ENCODE peak calls at places on chromosomes 1 and 21, in six cellular contexts. One of them, this sample, is unnamed.

GRCh38 chr1:226366290-226366689 is 41.6 kb downstream of the PARP1 start:
- DNase-seq in Calu3: no peak
- DNase-seq in HTR-8/SVneo: no peak
- DNase-seq in stimulated activated CD8-positive, alpha-beta memory T cell treated with anti-CD3 and anti-CD28 coated beads, Interleukin-15, amount 100 ng/mL, for 1 hour: no peak
- DNase-seq in dorsolateral prefrontal cortex: no peak
- DNase-seq in cardiac muscle cell: no peak
- DNase-seq in this sample: no peak

GRCh38 chr1:211920602-211921226 is 90.2 kb upstream of the LPGAT1 start:
- DNase-seq in Calu3: no peak
- DNase-seq in HTR-8/SVneo: no peak
- DNase-seq in stimulated activated CD8-positive, alpha-beta memory T cell treated with anti-CD3 and anti-CD28 coated beads, Interleukin-15, amount 100 ng/mL, for 1 hour: no peak
- DNase-seq in dorsolateral prefrontal cortex: no peak
- DNase-seq in cardiac muscle cell: no peak
- DNase-seq in this sample: no peak

GRCh38 chr1:226149806-226150205 is 36.7 kb downstream of the ACBD3 start:
- DNase-seq in Calu3: no peak
- DNase-seq in HTR-8/SVneo: peak; percentile 24
- DNase-seq in stimulated activated CD8-positive, alpha-beta memory T cell treated with anti-CD3 and anti-CD28 coated beads, Interleukin-15, amount 100 ng/mL, for 1 hour: no peak
- DNase-seq in dorsolateral prefrontal cortex: no peak
- DNase-seq in cardiac muscle cell: no peak
- DNase-seq in this sample: no peak

GRCh38 chr1:47755368-47755990 is 241.7 kb downstream of the TRABD2B start:
- DNase-seq in Calu3: peak; percentile 44
- DNase-seq in HTR-8/SVneo: no peak
- DNase-seq in stimulated activated CD8-positive, alpha-beta memory T cell treated with anti-CD3 and anti-CD28 coated beads, Interleukin-15, amount 100 ng/mL, for 1 hour: peak; percentile 8
- DNase-seq in dorsolateral prefrontal cortex: no peak
- DNase-seq in cardiac muscle cell: peak; percentile 48
- DNase-seq in this sample: no peak

GRCh38 chr21:35254006-35254751 is 205.1 kb upstream of the RUNX1 start:
- DNase-seq in Calu3: no peak
- DNase-seq in HTR-8/SVneo: no peak
- DNase-seq in stimulated activated CD8-positive, alpha-beta memory T cell treated with anti-CD3 and anti-CD28 coated beads, Interleukin-15, amount 100 ng/mL, for 1 hour: no peak
- DNase-seq in dorsolateral prefrontal cortex: no peak
- DNase-seq in cardiac muscle cell: no peak
- DNase-seq in this sample: no peak

GRCh38 chr1:67760030-67760821 is 73.0 kb downstream of the GNG12 start:
- DNase-seq in Calu3: peak; percentile 67
- DNase-seq in HTR-8/SVneo: peak; percentile 45
- DNase-seq in stimulated activated CD8-positive, alpha-beta memory T cell treated with anti-CD3 and anti-CD28 coated beads, Interleukin-15, amount 100 ng/mL, for 1 hour: peak; percentile 34
- DNase-seq in dorsolateral prefrontal cortex: peak; percentile 53
- DNase-seq in cardiac muscle cell: peak; percentile 76
- DNase-seq in this sample: peak; percentile 79

GRCh38 chr1:54008876-54009275 is 9.1 kb downstream of the LDLRAD1 start:
- DNase-seq in Calu3: no peak
- DNase-seq in HTR-8/SVneo: no peak
- DNase-seq in stimulated activated CD8-positive, alpha-beta memory T cell treated with anti-CD3 and anti-CD28 coated beads, Interleukin-15, amount 100 ng/mL, for 1 hour: no peak
- DNase-seq in dorsolateral prefrontal cortex: no peak
- DNase-seq in cardiac muscle cell: no peak
- DNase-seq in this sample: no peak

GRCh38 chr1:185694081-185694480 is 40.1 kb upstream of the HMCN1 start:
- DNase-seq in Calu3: no peak
- DNase-seq in HTR-8/SVneo: no peak
- DNase-seq in stimulated activated CD8-positive, alpha-beta memory T cell treated with anti-CD3 and anti-CD28 coated beads, Interleukin-15, amount 100 ng/mL, for 1 hour: no peak
- DNase-seq in dorsolateral prefrontal cortex: no peak
- DNase-seq in cardiac muscle cell: no peak
- DNase-seq in this sample: no peak

GRCh38 chr1:15605398-15606080 is 11.7 kb upstream of the DDI2 start:
- DNase-seq in Calu3: no peak
- DNase-seq in HTR-8/SVneo: no peak
- DNase-seq in stimulated activated CD8-positive, alpha-beta memory T cell treated with anti-CD3 and anti-CD28 coated beads, Interleukin-15, amount 100 ng/mL, for 1 hour: no peak
- DNase-seq in dorsolateral prefrontal cortex: no peak
- DNase-seq in cardiac muscle cell: no peak
- DNase-seq in this sample: no peak

GRCh38 chr1:183093821-183094287 is 70.6 kb downstream of the LAMC1 start:
- DNase-seq in Calu3: no peak
- DNase-seq in HTR-8/SVneo: peak; percentile 53
- DNase-seq in stimulated activated CD8-positive, alpha-beta memory T cell treated with anti-CD3 and anti-CD28 coated beads, Interleukin-15, amount 100 ng/mL, for 1 hour: no peak
- DNase-seq in dorsolateral prefrontal cortex: no peak
- DNase-seq in cardiac muscle cell: no peak
- DNase-seq in this sample: no peak

GRCh38 chr1:226402615-226403521 is 5.0 kb downstream of the PARP1 start:
- DNase-seq in Calu3: no peak
- DNase-seq in HTR-8/SVneo: no peak
- DNase-seq in stimulated activated CD8-positive, alpha-beta memory T cell treated with anti-CD3 and anti-CD28 coated beads, Interleukin-15, amount 100 ng/mL, for 1 hour: no peak
- DNase-seq in dorsolateral prefrontal cortex: peak; percentile 79
- DNase-seq in cardiac muscle cell: no peak
- DNase-seq in this sample: no peak

GRCh38 chr1:167453156-167453555 is 65.2 kb downstream of the CD247 start:
- DNase-seq in Calu3: no peak
- DNase-seq in HTR-8/SVneo: no peak
- DNase-seq in stimulated activated CD8-positive, alpha-beta memory T cell treated with anti-CD3 and anti-CD28 coated beads, Interleukin-15, amount 100 ng/mL, for 1 hour: no peak
- DNase-seq in dorsolateral prefrontal cortex: no peak
- DNase-seq in cardiac muscle cell: no peak
- DNase-seq in this sample: no peak

GRCh38 chr1:200323856-200324400 is 85.9 kb downstream of the ZNF281 start:
- DNase-seq in Calu3: no peak
- DNase-seq in HTR-8/SVneo: no peak
- DNase-seq in stimulated activated CD8-positive, alpha-beta memory T cell treated with anti-CD3 and anti-CD28 coated beads, Interleukin-15, amount 100 ng/mL, for 1 hour: no peak
- DNase-seq in dorsolateral prefrontal cortex: no peak
- DNase-seq in cardiac muscle cell: no peak
- DNase-seq in this sample: no peak

GRCh38 chr1:224739303-224739996 is 123.3 kb downstream of the CNIH3 start:
- DNase-seq in Calu3: no peak
- DNase-seq in HTR-8/SVneo: no peak
- DNase-seq in stimulated activated CD8-positive, alpha-beta memory T cell treated with anti-CD3 and anti-CD28 coated beads, Interleukin-15, amount 100 ng/mL, for 1 hour: no peak
- DNase-seq in dorsolateral prefrontal cortex: no peak
- DNase-seq in cardiac muscle cell: no peak
- DNase-seq in this sample: no peak

GRCh38 chr1:173798078-173798477 is 26.4 kb upstream of the DARS2 start:
- DNase-seq in Calu3: no peak
- DNase-seq in HTR-8/SVneo: no peak
- DNase-seq in stimulated activated CD8-positive, alpha-beta memory T cell treated with anti-CD3 and anti-CD28 coated beads, Interleukin-15, amount 100 ng/mL, for 1 hour: no peak
- DNase-seq in dorsolateral prefrontal cortex: no peak
- DNase-seq in cardiac muscle cell: no peak
- DNase-seq in this sample: no peak

GRCh38 chr1:165696625-165697100 is 1.7 kb downstream of the ALDH9A1 start:
- DNase-seq in Calu3: no peak
- DNase-seq in HTR-8/SVneo: no peak
- DNase-seq in stimulated activated CD8-positive, alpha-beta memory T cell treated with anti-CD3 and anti-CD28 coated beads, Interleukin-15, amount 100 ng/mL, for 1 hour: no peak
- DNase-seq in dorsolateral prefrontal cortex: no peak
- DNase-seq in cardiac muscle cell: no peak
- DNase-seq in this sample: no peak

GRCh38 chr1:212622467-212622866 is 13.9 kb downstream of the ATF3 start:
- DNase-seq in Calu3: no peak
- DNase-seq in HTR-8/SVneo: no peak
- DNase-seq in stimulated activated CD8-positive, alpha-beta memory T cell treated with anti-CD3 and anti-CD28 coated beads, Interleukin-15, amount 100 ng/mL, for 1 hour: no peak
- DNase-seq in dorsolateral prefrontal cortex: no peak
- DNase-seq in cardiac muscle cell: no peak
- DNase-seq in this sample: no peak

GRCh38 chr21:42032266-42032665 is 22.1 kb upstream of the ZBTB21 start:
- DNase-seq in Calu3: no peak
- DNase-seq in HTR-8/SVneo: no peak
- DNase-seq in stimulated activated CD8-positive, alpha-beta memory T cell treated with anti-CD3 and anti-CD28 coated beads, Interleukin-15, amount 100 ng/mL, for 1 hour: no peak
- DNase-seq in dorsolateral prefrontal cortex: no peak
- DNase-seq in cardiac muscle cell: no peak
- DNase-seq in this sample: no peak

GRCh38 chr1:61152706-61153105 is 70.3 kb downstream of the NFIA start:
- DNase-seq in Calu3: peak; percentile 38
- DNase-seq in HTR-8/SVneo: no peak
- DNase-seq in stimulated activated CD8-positive, alpha-beta memory T cell treated with anti-CD3 and anti-CD28 coated beads, Interleukin-15, amount 100 ng/mL, for 1 hour: no peak
- DNase-seq in dorsolateral prefrontal cortex: no peak
- DNase-seq in cardiac muscle cell: no peak
- DNase-seq in this sample: peak; percentile 97

GRCh38 chr1:236753964-236754363 is 41.1 kb upstream of the MTR start:
- DNase-seq in Calu3: no peak
- DNase-seq in HTR-8/SVneo: no peak
- DNase-seq in stimulated activated CD8-positive, alpha-beta memory T cell treated with anti-CD3 and anti-CD28 coated beads, Interleukin-15, amount 100 ng/mL, for 1 hour: no peak
- DNase-seq in dorsolateral prefrontal cortex: peak; percentile 10
- DNase-seq in cardiac muscle cell: peak; percentile 46
- DNase-seq in this sample: no peak

GRCh38 chr1:158506369-158506987 is 34.5 kb downstream of the OR10R2 start:
- DNase-seq in Calu3: peak; percentile 66
- DNase-seq in HTR-8/SVneo: no peak
- DNase-seq in stimulated activated CD8-positive, alpha-beta memory T cell treated with anti-CD3 and anti-CD28 coated beads, Interleukin-15, amount 100 ng/mL, for 1 hour: no peak
- DNase-seq in dorsolateral prefrontal cortex: no peak
- DNase-seq in cardiac muscle cell: peak; percentile 55
- DNase-seq in this sample: no peak

GRCh38 chr1:234975941-234976871 is 152.4 kb downstream of the TOMM20 start:
- DNase-seq in Calu3: no peak
- DNase-seq in HTR-8/SVneo: no peak
- DNase-seq in stimulated activated CD8-positive, alpha-beta memory T cell treated with anti-CD3 and anti-CD28 coated beads, Interleukin-15, amount 100 ng/mL, for 1 hour: no peak
- DNase-seq in dorsolateral prefrontal cortex: no peak
- DNase-seq in cardiac muscle cell: no peak
- DNase-seq in this sample: no peak

GRCh38 chr1:185846672-185847440 is 112.7 kb downstream of the HMCN1 start:
- DNase-seq in Calu3: no peak
- DNase-seq in HTR-8/SVneo: no peak
- DNase-seq in stimulated activated CD8-positive, alpha-beta memory T cell treated with anti-CD3 and anti-CD28 coated beads, Interleukin-15, amount 100 ng/mL, for 1 hour: no peak
- DNase-seq in dorsolateral prefrontal cortex: no peak
- DNase-seq in cardiac muscle cell: no peak
- DNase-seq in this sample: no peak

GRCh38 chr1:98103617-98104284 is 182.9 kb upstream of the DPYD start:
- DNase-seq in Calu3: no peak
- DNase-seq in HTR-8/SVneo: no peak
- DNase-seq in stimulated activated CD8-positive, alpha-beta memory T cell treated with anti-CD3 and anti-CD28 coated beads, Interleukin-15, amount 100 ng/mL, for 1 hour: no peak
- DNase-seq in dorsolateral prefrontal cortex: no peak
- DNase-seq in cardiac muscle cell: no peak
- DNase-seq in this sample: no peak

GRCh38 chr1:235724716-235725115 is 75.1 kb upstream of the GNG4 start:
- DNase-seq in Calu3: no peak
- DNase-seq in HTR-8/SVneo: no peak
- DNase-seq in stimulated activated CD8-positive, alpha-beta memory T cell treated with anti-CD3 and anti-CD28 coated beads, Interleukin-15, amount 100 ng/mL, for 1 hour: no peak
- DNase-seq in dorsolateral prefrontal cortex: no peak
- DNase-seq in cardiac muscle cell: no peak
- DNase-seq in this sample: no peak

GRCh38 chr1:34131396-34132160 is 33.5 kb downstream of the CSMD2 start:
- DNase-seq in Calu3: no peak
- DNase-seq in HTR-8/SVneo: peak; percentile 5
- DNase-seq in stimulated activated CD8-positive, alpha-beta memory T cell treated with anti-CD3 and anti-CD28 coated beads, Interleukin-15, amount 100 ng/mL, for 1 hour: no peak
- DNase-seq in dorsolateral prefrontal cortex: no peak
- DNase-seq in cardiac muscle cell: no peak
- DNase-seq in this sample: no peak

GRCh38 chr1:102836991-102837390 is 271.3 kb downstream of the COL11A1 start:
- DNase-seq in Calu3: no peak
- DNase-seq in HTR-8/SVneo: no peak
- DNase-seq in stimulated activated CD8-positive, alpha-beta memory T cell treated with anti-CD3 and anti-CD28 coated beads, Interleukin-15, amount 100 ng/mL, for 1 hour: no peak
- DNase-seq in dorsolateral prefrontal cortex: no peak
- DNase-seq in cardiac muscle cell: no peak
- DNase-seq in this sample: no peak

GRCh38 chr1:180920702-180921101 is 8.0 kb downstream of the KIAA1614 start:
- DNase-seq in Calu3: no peak
- DNase-seq in HTR-8/SVneo: no peak
- DNase-seq in stimulated activated CD8-positive, alpha-beta memory T cell treated with anti-CD3 and anti-CD28 coated beads, Interleukin-15, amount 100 ng/mL, for 1 hour: no peak
- DNase-seq in dorsolateral prefrontal cortex: no peak
- DNase-seq in cardiac muscle cell: no peak
- DNase-seq in this sample: no peak

GRCh38 chr1:228013322-228014234 is 6.8 kb downstream of the WNT3A start:
- DNase-seq in Calu3: peak; percentile 38
- DNase-seq in HTR-8/SVneo: no peak
- DNase-seq in stimulated activated CD8-positive, alpha-beta memory T cell treated with anti-CD3 and anti-CD28 coated beads, Interleukin-15, amount 100 ng/mL, for 1 hour: no peak
- DNase-seq in dorsolateral prefrontal cortex: no peak
- DNase-seq in cardiac muscle cell: no peak
- DNase-seq in this sample: no peak

GRCh38 chr1:203056516-203056915 is 29.3 kb downstream of the MYOG start:
- DNase-seq in Calu3: no peak
- DNase-seq in HTR-8/SVneo: no peak
- DNase-seq in stimulated activated CD8-positive, alpha-beta memory T cell treated with anti-CD3 and anti-CD28 coated beads, Interleukin-15, amount 100 ng/mL, for 1 hour: no peak
- DNase-seq in dorsolateral prefrontal cortex: no peak
- DNase-seq in cardiac muscle cell: no peak
- DNase-seq in this sample: no peak

GRCh38 chr1:14987829-14988603 is 165.5 kb upstream of the TMEM51 start:
- DNase-seq in Calu3: no peak
- DNase-seq in HTR-8/SVneo: no peak
- DNase-seq in stimulated activated CD8-positive, alpha-beta memory T cell treated with anti-CD3 and anti-CD28 coated beads, Interleukin-15, amount 100 ng/mL, for 1 hour: no peak
- DNase-seq in dorsolateral prefrontal cortex: no peak
- DNase-seq in cardiac muscle cell: no peak
- DNase-seq in this sample: no peak

GRCh38 chr1:110588991-110589390 is 17.2 kb downstream of the KCNA2 start:
- DNase-seq in Calu3: no peak
- DNase-seq in HTR-8/SVneo: no peak
- DNase-seq in stimulated activated CD8-positive, alpha-beta memory T cell treated with anti-CD3 and anti-CD28 coated beads, Interleukin-15, amount 100 ng/mL, for 1 hour: no peak
- DNase-seq in dorsolateral prefrontal cortex: no peak
- DNase-seq in cardiac muscle cell: no peak
- DNase-seq in this sample: no peak